ENCODE peak calls at places on chromosomes 12 and 14, in seven cellular contexts. One of them, this sample, is unnamed.

GRCh38 chr14:90388982-90389381 is 7.8 kb upstream of the CALM1 start:
- DNase-seq in bronchial epithelial cell: peak
- DNase-seq in stimulated activated CD8-positive, alpha-beta memory T cell treated with anti-CD3 and anti-CD28 coated beads, Interleukin-15, amount 100 ng/mL, for 24 hours: no peak
- DNase-seq in NCI-H1417 treated with DMSO at 0.1 percent for 48 hours: no peak
- DNase-seq in activated T-cell treated with anti-CD3 and anti-CD28 coated beads for 1 hour: no peak
- DNase-seq in HT-29: no peak
- DNase-seq in IMR-90: peak
- DNase-seq in this sample: no peak

GRCh38 chr12:130192667-130193345 is 30.5 kb downstream of the FZD10 start:
- DNase-seq in bronchial epithelial cell: peak
- DNase-seq in stimulated activated CD8-positive, alpha-beta memory T cell treated with anti-CD3 and anti-CD28 coated beads, Interleukin-15, amount 100 ng/mL, for 24 hours: no peak
- DNase-seq in NCI-H1417 treated with DMSO at 0.1 percent for 48 hours: no peak
- DNase-seq in activated T-cell treated with anti-CD3 and anti-CD28 coated beads for 1 hour: no peak
- DNase-seq in HT-29: peak
- DNase-seq in IMR-90: no peak
- DNase-seq in this sample: no peak

GRCh38 chr12:106296179-106296877 is 6.2 kb upstream of the TCP11L2 start:
- DNase-seq in bronchial epithelial cell: peak
- DNase-seq in stimulated activated CD8-positive, alpha-beta memory T cell treated with anti-CD3 and anti-CD28 coated beads, Interleukin-15, amount 100 ng/mL, for 24 hours: no peak
- DNase-seq in NCI-H1417 treated with DMSO at 0.1 percent for 48 hours: no peak
- DNase-seq in activated T-cell treated with anti-CD3 and anti-CD28 coated beads for 1 hour: no peak
- DNase-seq in HT-29: peak
- DNase-seq in IMR-90: peak
- DNase-seq in this sample: no peak

GRCh38 chr12:118107694-118108093 is 3.9 kb upstream of the VSIG10 start:
- DNase-seq in bronchial epithelial cell: no peak
- DNase-seq in stimulated activated CD8-positive, alpha-beta memory T cell treated with anti-CD3 and anti-CD28 coated beads, Interleukin-15, amount 100 ng/mL, for 24 hours: no peak
- DNase-seq in NCI-H1417 treated with DMSO at 0.1 percent for 48 hours: no peak
- DNase-seq in activated T-cell treated with anti-CD3 and anti-CD28 coated beads for 1 hour: no peak
- DNase-seq in HT-29: no peak
- DNase-seq in IMR-90: no peak
- DNase-seq in this sample: no peak

GRCh38 chr14:22978487-22978837 is 3.9 kb downstream of the AJUBA start:
- DNase-seq in bronchial epithelial cell: peak
- DNase-seq in stimulated activated CD8-positive, alpha-beta memory T cell treated with anti-CD3 and anti-CD28 coated beads, Interleukin-15, amount 100 ng/mL, for 24 hours: no peak
- DNase-seq in NCI-H1417 treated with DMSO at 0.1 percent for 48 hours: no peak
- DNase-seq in activated T-cell treated with anti-CD3 and anti-CD28 coated beads for 1 hour: no peak
- DNase-seq in HT-29: no peak
- DNase-seq in IMR-90: no peak
- DNase-seq in this sample: no peak

GRCh38 chr12:117907108-117907689 is 61.6 kb downstream of the KSR2 start:
- DNase-seq in bronchial epithelial cell: no peak
- DNase-seq in stimulated activated CD8-positive, alpha-beta memory T cell treated with anti-CD3 and anti-CD28 coated beads, Interleukin-15, amount 100 ng/mL, for 24 hours: no peak
- DNase-seq in NCI-H1417 treated with DMSO at 0.1 percent for 48 hours: no peak
- DNase-seq in activated T-cell treated with anti-CD3 and anti-CD28 coated beads for 1 hour: no peak
- DNase-seq in HT-29: peak
- DNase-seq in IMR-90: no peak
- DNase-seq in this sample: no peak

GRCh38 chr14:73755434-73756014 is 41.3 kb upstream of the PNMA1 start:
- DNase-seq in bronchial epithelial cell: peak
- DNase-seq in stimulated activated CD8-positive, alpha-beta memory T cell treated with anti-CD3 and anti-CD28 coated beads, Interleukin-15, amount 100 ng/mL, for 24 hours: no peak
- DNase-seq in NCI-H1417 treated with DMSO at 0.1 percent for 48 hours: no peak
- DNase-seq in activated T-cell treated with anti-CD3 and anti-CD28 coated beads for 1 hour: no peak
- DNase-seq in HT-29: peak
- DNase-seq in IMR-90: no peak
- DNase-seq in this sample: no peak

GRCh38 chr12:25689996-25690501 is 137.0 kb upstream of the LMNTD1 start:
- DNase-seq in bronchial epithelial cell: peak
- DNase-seq in stimulated activated CD8-positive, alpha-beta memory T cell treated with anti-CD3 and anti-CD28 coated beads, Interleukin-15, amount 100 ng/mL, for 24 hours: no peak
- DNase-seq in NCI-H1417 treated with DMSO at 0.1 percent for 48 hours: no peak
- DNase-seq in activated T-cell treated with anti-CD3 and anti-CD28 coated beads for 1 hour: no peak
- DNase-seq in HT-29: peak
- DNase-seq in IMR-90: no peak
- DNase-seq in this sample: peak

GRCh38 chr12:58608711-58609110 is 311.6 kb downstream of the LRIG3 start:
- DNase-seq in bronchial epithelial cell: no peak
- DNase-seq in stimulated activated CD8-positive, alpha-beta memory T cell treated with anti-CD3 and anti-CD28 coated beads, Interleukin-15, amount 100 ng/mL, for 24 hours: no peak
- DNase-seq in NCI-H1417 treated with DMSO at 0.1 percent for 48 hours: no peak
- DNase-seq in activated T-cell treated with anti-CD3 and anti-CD28 coated beads for 1 hour: no peak
- DNase-seq in HT-29: no peak
- DNase-seq in IMR-90: peak
- DNase-seq in this sample: peak

GRCh38 chr12:85831327-85831990 is 4.8 kb downstream of the RASSF9 start:
- DNase-seq in bronchial epithelial cell: no peak
- DNase-seq in stimulated activated CD8-positive, alpha-beta memory T cell treated with anti-CD3 and anti-CD28 coated beads, Interleukin-15, amount 100 ng/mL, for 24 hours: no peak
- DNase-seq in NCI-H1417 treated with DMSO at 0.1 percent for 48 hours: no peak
- DNase-seq in activated T-cell treated with anti-CD3 and anti-CD28 coated beads for 1 hour: no peak
- DNase-seq in HT-29: no peak
- DNase-seq in IMR-90: no peak
- DNase-seq in this sample: no peak

GRCh38 chr12:95789126-95790024 is 1.2 kb downstream of the NTN4 start:
- DNase-seq in bronchial epithelial cell: no peak
- DNase-seq in stimulated activated CD8-positive, alpha-beta memory T cell treated with anti-CD3 and anti-CD28 coated beads, Interleukin-15, amount 100 ng/mL, for 24 hours: no peak
- DNase-seq in NCI-H1417 treated with DMSO at 0.1 percent for 48 hours: no peak
- DNase-seq in activated T-cell treated with anti-CD3 and anti-CD28 coated beads for 1 hour: no peak
- DNase-seq in HT-29: peak
- DNase-seq in IMR-90: peak
- DNase-seq in this sample: no peak

GRCh38 chr14:91364524-91365270 is 52.9 kb downstream of the CCDC88C start:
- DNase-seq in bronchial epithelial cell: no peak
- DNase-seq in stimulated activated CD8-positive, alpha-beta memory T cell treated with anti-CD3 and anti-CD28 coated beads, Interleukin-15, amount 100 ng/mL, for 24 hours: no peak
- DNase-seq in NCI-H1417 treated with DMSO at 0.1 percent for 48 hours: no peak
- DNase-seq in activated T-cell treated with anti-CD3 and anti-CD28 coated beads for 1 hour: no peak
- DNase-seq in HT-29: no peak
- DNase-seq in IMR-90: no peak
- DNase-seq in this sample: no peak

GRCh38 chr12:125276567-125276966 is 211.3 kb downstream of the AACS start:
- DNase-seq in bronchial epithelial cell: no peak
- DNase-seq in stimulated activated CD8-positive, alpha-beta memory T cell treated with anti-CD3 and anti-CD28 coated beads, Interleukin-15, amount 100 ng/mL, for 24 hours: no peak
- DNase-seq in NCI-H1417 treated with DMSO at 0.1 percent for 48 hours: no peak
- DNase-seq in activated T-cell treated with anti-CD3 and anti-CD28 coated beads for 1 hour: no peak
- DNase-seq in HT-29: no peak
- DNase-seq in IMR-90: no peak
- DNase-seq in this sample: no peak

GRCh38 chr14:61877768-61878167 is 115.5 kb downstream of the SNAPC1 start:
- DNase-seq in bronchial epithelial cell: no peak
- DNase-seq in stimulated activated CD8-positive, alpha-beta memory T cell treated with anti-CD3 and anti-CD28 coated beads, Interleukin-15, amount 100 ng/mL, for 24 hours: no peak
- DNase-seq in NCI-H1417 treated with DMSO at 0.1 percent for 48 hours: no peak
- DNase-seq in activated T-cell treated with anti-CD3 and anti-CD28 coated beads for 1 hour: no peak
- DNase-seq in HT-29: no peak
- DNase-seq in IMR-90: no peak
- DNase-seq in this sample: no peak

GRCh38 chr12:49811961-49812401 is 16.2 kb downstream of the NCKAP5L start:
- DNase-seq in bronchial epithelial cell: no peak
- DNase-seq in stimulated activated CD8-positive, alpha-beta memory T cell treated with anti-CD3 and anti-CD28 coated beads, Interleukin-15, amount 100 ng/mL, for 24 hours: no peak
- DNase-seq in NCI-H1417 treated with DMSO at 0.1 percent for 48 hours: no peak
- DNase-seq in activated T-cell treated with anti-CD3 and anti-CD28 coated beads for 1 hour: no peak
- DNase-seq in HT-29: no peak
- DNase-seq in IMR-90: no peak
- DNase-seq in this sample: no peak

GRCh38 chr14:85233756-85234545 is 296.0 kb upstream of the FLRT2 start:
- DNase-seq in bronchial epithelial cell: peak
- DNase-seq in stimulated activated CD8-positive, alpha-beta memory T cell treated with anti-CD3 and anti-CD28 coated beads, Interleukin-15, amount 100 ng/mL, for 24 hours: no peak
- DNase-seq in NCI-H1417 treated with DMSO at 0.1 percent for 48 hours: no peak
- DNase-seq in activated T-cell treated with anti-CD3 and anti-CD28 coated beads for 1 hour: no peak
- DNase-seq in HT-29: peak
- DNase-seq in IMR-90: peak
- DNase-seq in this sample: peak

GRCh38 chr12:100267603-100268281 is 765 bp downstream of the SCYL2 start:
- DNase-seq in bronchial epithelial cell: peak
- DNase-seq in stimulated activated CD8-positive, alpha-beta memory T cell treated with anti-CD3 and anti-CD28 coated beads, Interleukin-15, amount 100 ng/mL, for 24 hours: peak
- DNase-seq in NCI-H1417 treated with DMSO at 0.1 percent for 48 hours: no peak
- DNase-seq in activated T-cell treated with anti-CD3 and anti-CD28 coated beads for 1 hour: no peak
- DNase-seq in HT-29: peak
- DNase-seq in IMR-90: peak
- DNase-seq in this sample: peak

GRCh38 chr14:47150267-47150666 is 498.7 kb upstream of the RPL10L start:
- DNase-seq in bronchial epithelial cell: no peak
- DNase-seq in stimulated activated CD8-positive, alpha-beta memory T cell treated with anti-CD3 and anti-CD28 coated beads, Interleukin-15, amount 100 ng/mL, for 24 hours: no peak
- DNase-seq in NCI-H1417 treated with DMSO at 0.1 percent for 48 hours: no peak
- DNase-seq in activated T-cell treated with anti-CD3 and anti-CD28 coated beads for 1 hour: no peak
- DNase-seq in HT-29: no peak
- DNase-seq in IMR-90: no peak
- DNase-seq in this sample: no peak

GRCh38 chr12:49970030-49970429 is 2.7 kb upstream of the AQP6 start:
- DNase-seq in bronchial epithelial cell: no peak
- DNase-seq in stimulated activated CD8-positive, alpha-beta memory T cell treated with anti-CD3 and anti-CD28 coated beads, Interleukin-15, amount 100 ng/mL, for 24 hours: no peak
- DNase-seq in NCI-H1417 treated with DMSO at 0.1 percent for 48 hours: no peak
- DNase-seq in activated T-cell treated with anti-CD3 and anti-CD28 coated beads for 1 hour: no peak
- DNase-seq in HT-29: no peak
- DNase-seq in IMR-90: no peak
- DNase-seq in this sample: no peak

GRCh38 chr12:106753526-106753925 is 21.0 kb upstream of the RIC8B start:
- DNase-seq in bronchial epithelial cell: peak
- DNase-seq in stimulated activated CD8-positive, alpha-beta memory T cell treated with anti-CD3 and anti-CD28 coated beads, Interleukin-15, amount 100 ng/mL, for 24 hours: peak
- DNase-seq in NCI-H1417 treated with DMSO at 0.1 percent for 48 hours: no peak
- DNase-seq in activated T-cell treated with anti-CD3 and anti-CD28 coated beads for 1 hour: peak
- DNase-seq in HT-29: no peak
- DNase-seq in IMR-90: no peak
- DNase-seq in this sample: no peak

GRCh38 chr14:89719371-89720075 is 235.0 kb downstream of the EFCAB11 start:
- DNase-seq in bronchial epithelial cell: no peak
- DNase-seq in stimulated activated CD8-positive, alpha-beta memory T cell treated with anti-CD3 and anti-CD28 coated beads, Interleukin-15, amount 100 ng/mL, for 24 hours: no peak
- DNase-seq in NCI-H1417 treated with DMSO at 0.1 percent for 48 hours: no peak
- DNase-seq in activated T-cell treated with anti-CD3 and anti-CD28 coated beads for 1 hour: no peak
- DNase-seq in HT-29: no peak
- DNase-seq in IMR-90: no peak
- DNase-seq in this sample: no peak

GRCh38 chr12:114729731-114730130 is 45.8 kb upstream of the TBX3 start:
- DNase-seq in bronchial epithelial cell: peak
- DNase-seq in stimulated activated CD8-positive, alpha-beta memory T cell treated with anti-CD3 and anti-CD28 coated beads, Interleukin-15, amount 100 ng/mL, for 24 hours: no peak
- DNase-seq in NCI-H1417 treated with DMSO at 0.1 percent for 48 hours: no peak
- DNase-seq in activated T-cell treated with anti-CD3 and anti-CD28 coated beads for 1 hour: no peak
- DNase-seq in HT-29: no peak
- DNase-seq in IMR-90: peak
- DNase-seq in this sample: no peak

GRCh38 chr12:109124878-109125648 is 8.7 kb downstream of the ACACB start:
- DNase-seq in bronchial epithelial cell: no peak
- DNase-seq in stimulated activated CD8-positive, alpha-beta memory T cell treated with anti-CD3 and anti-CD28 coated beads, Interleukin-15, amount 100 ng/mL, for 24 hours: no peak
- DNase-seq in NCI-H1417 treated with DMSO at 0.1 percent for 48 hours: no peak
- DNase-seq in activated T-cell treated with anti-CD3 and anti-CD28 coated beads for 1 hour: no peak
- DNase-seq in HT-29: no peak
- DNase-seq in IMR-90: no peak
- DNase-seq in this sample: no peak

GRCh38 chr14:53011053-53011462 is 60.2 kb upstream of the FERMT2 start:
- DNase-seq in bronchial epithelial cell: peak
- DNase-seq in stimulated activated CD8-positive, alpha-beta memory T cell treated with anti-CD3 and anti-CD28 coated beads, Interleukin-15, amount 100 ng/mL, for 24 hours: no peak
- DNase-seq in NCI-H1417 treated with DMSO at 0.1 percent for 48 hours: no peak
- DNase-seq in activated T-cell treated with anti-CD3 and anti-CD28 coated beads for 1 hour: no peak
- DNase-seq in HT-29: no peak
- DNase-seq in IMR-90: peak
- DNase-seq in this sample: peak

GRCh38 chr12:117127933-117128823 is 29.0 kb upstream of the TESC start:
- DNase-seq in bronchial epithelial cell: no peak
- DNase-seq in stimulated activated CD8-positive, alpha-beta memory T cell treated with anti-CD3 and anti-CD28 coated beads, Interleukin-15, amount 100 ng/mL, for 24 hours: no peak
- DNase-seq in NCI-H1417 treated with DMSO at 0.1 percent for 48 hours: no peak
- DNase-seq in activated T-cell treated with anti-CD3 and anti-CD28 coated beads for 1 hour: no peak
- DNase-seq in HT-29: no peak
- DNase-seq in IMR-90: no peak
- DNase-seq in this sample: peak

GRCh38 chr14:95043314-95043713 is 114.0 kb downstream of the DICER1 start:
- DNase-seq in bronchial epithelial cell: no peak
- DNase-seq in stimulated activated CD8-positive, alpha-beta memory T cell treated with anti-CD3 and anti-CD28 coated beads, Interleukin-15, amount 100 ng/mL, for 24 hours: no peak
- DNase-seq in NCI-H1417 treated with DMSO at 0.1 percent for 48 hours: no peak
- DNase-seq in activated T-cell treated with anti-CD3 and anti-CD28 coated beads for 1 hour: no peak
- DNase-seq in HT-29: no peak
- DNase-seq in IMR-90: no peak
- DNase-seq in this sample: no peak

This sample was measured in cardiac muscle cell.